ENCODE peak calls at places on chromosomes 4 and X, in six cellular contexts. N is brain microvascular endothelial cell, M is aorta, L is H1, O is Right ventricle myocardium inferior, J is colonic mucosa. Z is an unnamed sample.

GRCh38 chr4:7863911-7864681 is 75.6 kb downstream of the AFAP1 start:
- DNase-seq in N (no peak), M (no peak), L (no peak), O (no peak), J (no peak), Z (no peak)

GRCh38 chr4:89598602-89599001 is 238.4 kb downstream of the SNCA start:
- DNase-seq in N (no peak), M (no peak), L (no peak), O (no peak), J (no peak), Z (no peak)

GRCh38 chr4:64780664-64781063 is 371.4 kb upstream of the TECRL start:
- DNase-seq in N (no peak), M (no peak), L (no peak), O (no peak), J (no peak), Z (no peak)

GRCh38 chrX:9832811-9833210 is 46.6 kb downstream of the SHROOM2 start:
- DNase-seq in N (no peak), M (no peak), L (no peak), O (no peak), J (no peak), Z (no peak)

GRCh38 chrX:72041901-72042859 is 89.5 kb downstream of the RTL5 start:
- DNase-seq in N (no peak), M (no peak), L (no peak), O (no peak), J (no peak), Z (no peak)

GRCh38 chr4:67634741-67635140 is 66.2 kb downstream of the UBA6 start:
- DNase-seq in N (no peak), M (no peak), L (no peak), O (no peak), J (no peak), Z (no peak)

GRCh38 chr4:24794111-24794860 is 1.1 kb upstream of the SOD3 start:
- DNase-seq in N (peak), M (peak), L (no peak), O (no peak), J (no peak), Z (peak)

GRCh38 chr4:143489116-143489515 is 24.4 kb upstream of the SMARCA5 start:
- DNase-seq in N (peak), M (no peak), L (no peak), O (no peak), J (no peak), Z (no peak)

GRCh38 chrX:131762802-131763234 is 218.9 kb downstream of the OR13H1 start:
- DNase-seq in N (peak), M (no peak), L (no peak), O (no peak), J (peak), Z (no peak)

GRCh38 chr4:109233585-109233984 is 68.9 kb downstream of the COL25A1 start:
- DNase-seq in N (no peak), M (no peak), L (no peak), O (no peak), J (no peak), Z (no peak)

GRCh38 chr4:160546201-160546600 is 1443.3 kb downstream of the RAPGEF2 start:
- DNase-seq in N (no peak), M (no peak), L (no peak), O (no peak), J (no peak), Z (no peak)

GRCh38 chr4:107631568-107631967 is 88.5 kb downstream of the PAPSS1 start:
- DNase-seq in N (no peak), M (no peak), L (no peak), O (peak), J (no peak), Z (no peak)

GRCh38 chr4:101458914-101459313 is 111.6 kb upstream of the PPP3CA start:
- DNase-seq in N (no peak), M (no peak), L (no peak), O (no peak), J (no peak), Z (no peak)